ENCODE peak calls at places on chromosomes 11 and 22, in four cellular contexts. I is astrocyte; W is uterus; M is CD4-positive, alpha-beta T cell. V is an unnamed sample. For H3K9me3, the result is how much of the 10 kb centered on the place peaks cover.

GRCh38 chr11:12362857-12363256 is 14.5 kb upstream of the PARVA start:
- DNase-seq in I (no peak), W (no peak), M (no peak), V (no peak)

GRCh38 chr22:30429887-30430286 is 4.3 kb downstream of the MTFP1 start:
- DNase-seq in I (no peak), W (no peak), M (no peak), V (no peak)

GRCh38 chr11:94593030-94593429 is 25.9 kb downstream of the PIWIL4 start:
- DNase-seq in I (peak), W (no peak), M (no peak), V (peak)

GRCh38 chr22:37801946-37802309 is 5.8 kb upstream of the GCAT start:
- DNase-seq in I (no peak), W (no peak), M (no peak), V (peak)

GRCh38 chr22:48205790-48206189 is 1443.3 kb downstream of the TBC1D22A start:
- DNase-seq in I (no peak), W (no peak), M (no peak), V (no peak)

GRCh38 chr11:12723410-12724297 is 49.4 kb downstream of the TEAD1 start:
- DNase-seq in I (peak), W (no peak), M (no peak), V (peak)

GRCh38 chr11:84091212-84091986 is 805.2 kb upstream of the CCDC90B start:
- DNase-seq in I (no peak), W (no peak), M (no peak), V (peak)

GRCh38 chr11:25625094-25625493 is 706.8 kb upstream of the ANO3 start:
- DNase-seq in I (no peak), W (no peak), M (no peak), V (no peak)

GRCh38 chr11:94023856-94024255 is 2.7 kb downstream of the HEPHL1 start:
- DNase-seq in I (no peak), W (no peak), M (no peak), V (no peak)

GRCh38 chr22:24095816-24096215 is 84.7 kb downstream of the CABIN1 start:
- DNase-seq in I (no peak), W (no peak), M (no peak), V (peak)

GRCh38 chr11:131511794-131512193 is 141.4 kb downstream of the NTM start:
- DNase-seq in I (no peak), W (no peak), M (no peak), V (no peak)
- TF ChIP-seq CTCF in I (peak), W (no peak), M (no peak), V (peak)

GRCh38 chr11:58811499-58811898 is 33.0 kb downstream of the GLYATL2 start:
- DNase-seq in I (no peak), W (no peak), M (no peak), V (no peak)

DNA sequence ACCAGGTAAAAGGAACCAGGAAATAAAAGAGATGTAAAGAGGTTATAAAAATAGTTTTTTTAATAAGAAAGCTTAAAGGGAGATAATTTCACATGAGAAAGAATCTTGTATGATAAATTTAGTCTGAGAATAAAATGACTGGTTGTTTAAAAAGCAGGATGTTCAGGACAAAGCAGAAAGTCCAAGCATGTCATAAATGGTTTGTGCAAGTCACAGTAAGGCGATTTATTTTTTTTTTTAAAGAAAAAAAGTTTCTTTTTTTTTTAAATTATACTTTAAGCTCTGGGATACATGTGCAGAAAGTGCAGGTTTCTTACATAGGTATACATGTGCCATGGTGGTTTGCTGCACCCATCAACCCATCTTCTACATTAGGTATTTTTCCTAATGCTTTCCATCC is 30.8 kb downstream of the GLYATL2 start:
- DNase-seq in I (no peak), W (no peak), M (no peak), V (no peak)
- H3K9me3 ChIP-seq in I (under half), W (under half), M (under half), V (under half)

GRCh38 chr11:75311858-75312288 is 39.6 kb downstream of the ARRB1 start:
- DNase-seq in I (no peak), W (peak), M (no peak), V (peak)
- TF ChIP-seq CTCF in I (no peak), W (no peak), M (no peak), V (no peak)

GRCh38 chr22:42919199-42919598 is 62.1 kb upstream of the ARFGAP3 start:
- DNase-seq in I (peak), W (no peak), M (no peak), V (peak)
- H3K9me3 ChIP-seq in I (under half), W (under half), M (under half), V (under half)

DNA sequence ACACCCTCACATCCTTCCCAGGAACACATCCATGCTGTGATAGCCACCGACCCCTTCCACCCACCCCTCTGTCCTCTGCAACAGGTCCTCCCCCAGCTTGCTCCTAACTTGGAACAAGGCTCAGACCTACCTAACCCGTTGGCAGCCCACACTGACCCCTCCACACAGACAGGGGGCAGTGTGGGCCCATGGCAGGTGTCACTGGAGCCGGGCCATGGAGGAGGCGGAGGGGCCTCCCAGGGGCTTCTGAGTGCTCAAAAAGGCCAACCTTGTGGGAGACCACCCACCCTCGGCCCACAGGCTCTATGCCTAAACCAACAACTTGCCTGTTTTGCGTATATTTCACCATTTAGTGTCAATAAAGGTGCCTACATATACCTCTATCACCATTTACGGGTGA is 57.0 kb downstream of the CERK start:
- DNase-seq in I (no peak), W (no peak), M (no peak), V (peak)
- TF ChIP-seq CTCF in I (no peak), W (no peak), M (no peak), V (peak)

GRCh38 chr11:14342906-14343305 is 16.1 kb downstream of the RRAS2 start:
- DNase-seq in I (peak), W (no peak), M (no peak), V (no peak)
- H3K9me3 ChIP-seq in I (under half), W (under half), M (under half), V (under half)

GRCh38 chr11:118156531-118157185 is 4.0 kb upstream of the SCN4B start:
- DNase-seq in I (no peak), W (no peak), M (no peak), V (peak)
- TF ChIP-seq CTCF in I (no peak), W (no peak), M (no peak), V (no peak)

GRCh38 chr11:114621072-114621471 is 25.5 kb upstream of the NXPE4 start:
- DNase-seq in I (no peak), W (no peak), M (no peak), V (no peak)
- H3K9me3 ChIP-seq in I (under half), W (under half), M (under half), V (under half)

DNA sequence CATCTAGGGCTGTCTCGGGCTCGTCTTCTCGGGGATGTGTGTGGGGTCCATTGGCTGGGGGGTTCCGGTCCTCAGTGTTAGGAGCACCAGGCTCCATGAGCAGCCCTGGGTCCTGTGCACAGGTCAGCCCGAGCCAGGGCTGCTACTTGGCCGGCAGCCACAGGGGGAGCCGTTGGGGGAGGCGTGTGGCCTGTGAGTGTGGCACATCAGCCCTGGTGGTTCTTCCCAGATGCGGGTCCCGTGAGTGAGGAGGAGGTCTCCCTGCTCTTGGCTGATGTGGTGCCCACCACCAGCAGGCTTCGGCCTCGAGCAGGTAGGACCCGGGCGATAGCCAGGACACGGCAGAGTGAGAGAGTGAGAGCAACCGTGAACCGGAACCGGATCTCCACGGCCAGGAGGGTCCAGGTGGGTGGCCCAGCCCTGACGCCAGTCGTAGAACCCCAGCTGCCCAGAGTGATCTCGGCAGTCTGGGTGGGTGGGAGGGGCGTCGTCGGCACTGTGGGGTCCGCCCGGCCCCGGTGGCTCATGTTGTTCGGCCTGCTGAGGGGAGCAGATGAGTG is 18.5 kb downstream of the IRF7 start:
- DNase-seq in I (no peak), W (no peak), M (no peak), V (no peak)
- TF ChIP-seq CTCF in I (no peak), W (no peak), M (no peak), V (no peak)